ENCODE peak calls at places on chromosomes 16 and 17, in seven cellular contexts. O, J, Q, H, Z, E and V are unnamed samples.

GRCh38 chr17:79778504-79779087 is 648 bp downstream of the CBX2 start:
- DNase-seq in Q (no peak), H (no peak), O (peak), Z (no peak), E (no peak), J (no peak), V (peak)

GRCh38 chr16:30004811-30005242 is 6.0 kb downstream of the DOC2A start:
- DNase-seq in J (no peak), E (no peak), O (peak), Q (no peak), Z (no peak), H (no peak), V (no peak)

GRCh38 chr16:72198641-72199250 is 26.8 kb upstream of the PMFBP1 start:
- DNase-seq in E (no peak), O (no peak), Z (no peak), J (no peak), H (no peak), Q (no peak), V (no peak)

GRCh38 chr16:77700846-77701245 is 21.5 kb upstream of the NUDT7 start:
- DNase-seq in Z (no peak), J (no peak), H (no peak), E (no peak), O (no peak), Q (no peak), V (no peak)

GRCh38 chr17:6035801-6036394 is 34.3 kb upstream of the WSCD1 start:
- DNase-seq in E (no peak), O (no peak), Q (no peak), H (no peak), Z (no peak), J (no peak), V (no peak)

GRCh38 chr17:55133583-55133982 is 131.2 kb upstream of the HLF start:
- DNase-seq in J (no peak), E (no peak), O (no peak), Z (no peak), Q (no peak), H (no peak), V (no peak)

GRCh38 chr16:63938661-63939060 is 1183.2 kb downstream of the CDH11 start:
- DNase-seq in J (no peak), E (no peak), Q (no peak), O (no peak), H (no peak), Z (no peak), V (no peak)

GRCh38 chr16:82603784-82604411 is 22.9 kb upstream of the CDH13 start:
- DNase-seq in E (no peak), H (no peak), Q (no peak), J (no peak), Z (peak), O (no peak), V (peak)

GRCh38 chr17:75110307-75110937 is 653 bp downstream of the ARMC7 start:
- DNase-seq in Z (no peak), J (no peak), O (no peak), H (peak), Q (no peak), E (no peak), V (peak)

GRCh38 chr17:48636177-48637018 is 10.2 kb upstream of the HOXB9 start:
- DNase-seq in H (peak), E (peak), O (peak), Q (no peak), J (no peak), Z (peak), V (peak)

GRCh38 chr16:72812651-72813050 is 235.3 kb downstream of the ZFHX3 start:
- DNase-seq in O (no peak), E (no peak), H (no peak), J (no peak), Q (no peak), Z (no peak), V (no peak)

GRCh38 chr17:77602062-77602746 is 356.3 kb upstream of the TNRC6C start:
- DNase-seq in H (no peak), E (no peak), O (no peak), J (peak), Z (peak), Q (no peak), V (peak)

GRCh38 chr17:20302191-20302917 is 165.0 kb downstream of the LGALS9B start:
- DNase-seq in Z (no peak), E (peak), J (no peak), Q (no peak), O (no peak), H (no peak), V (peak)

GRCh38 chr16:72172105-72173034 is at the start of gene PMFBP1:
- DNase-seq in E (peak), H (no peak), O (peak), J (no peak), Z (peak), Q (peak), V (peak)

GRCh38 chr17:59785091-59785799 is 77.8 kb downstream of the VMP1 start:
- DNase-seq in H (peak), Z (no peak), J (no peak), E (no peak), O (no peak), Q (no peak), V (no peak)

GRCh38 chr16:4675864-4676786 is 17.2 kb upstream of the NUDT16L1 start:
- DNase-seq in Z (no peak), H (peak), E (no peak), O (no peak), J (no peak), Q (no peak), V (no peak)

GRCh38 chr16:11208916-11209665 is 46.9 kb downstream of the SOCS1 start:
- DNase-seq in Q (no peak), Z (no peak), J (no peak), H (no peak), O (no peak), E (no peak), V (no peak)

GRCh38 chr17:50661795-50662391 is 27.2 kb downstream of the ABCC3 start:
- DNase-seq in J (no peak), O (no peak), H (no peak), Z (peak), Q (no peak), E (peak), V (peak)

GRCh38 chr17:42347198-42347597 is 41.0 kb downstream of the STAT3 start:
- DNase-seq in Z (peak), H (no peak), O (no peak), J (no peak), E (no peak), Q (no peak), V (no peak)

GRCh38 chr16:28168991-28169554 is 42.7 kb downstream of the XPO6 start:
- DNase-seq in J (no peak), H (no peak), E (no peak), Z (no peak), O (no peak), Q (no peak), V (no peak)

GRCh38 chr17:17537311-17538099 is 41.3 kb upstream of the RASD1 start:
- DNase-seq in H (no peak), O (no peak), Q (no peak), E (no peak), Z (no peak), J (no peak), V (no peak)

GRCh38 chr17:82065638-82066303 is at the start of gene DUS1L:
- DNase-seq in J (peak), Z (peak), E (peak), O (peak), Q (peak), H (peak), V (peak)

GRCh38 chr17:58402679-58403078 is 14.7 kb downstream of the RNF43 start:
- DNase-seq in O (no peak), E (no peak), Z (peak), Q (no peak), J (no peak), H (no peak), V (no peak)

GRCh38 chr17:726331-726919 is 6.0 kb upstream of the TLCD3A start:
- DNase-seq in Q (no peak), O (no peak), J (peak), Z (no peak), H (no peak), E (no peak), V (no peak)

GRCh38 chr17:64130559-64131001 is 636 bp upstream of the ERN1 start:
- DNase-seq in E (no peak), J (peak), Q (peak), Z (peak), H (no peak), O (no peak), V (peak)

GRCh38 chr17:1420163-1420562 is 20.1 kb upstream of the YWHAE start:
- DNase-seq in O (no peak), H (no peak), Z (no peak), E (no peak), J (no peak), Q (no peak), V (no peak)

GRCh38 chr17:42272162-42272561 is 4.0 kb downstream of the STAT5B start:
- DNase-seq in Z (no peak), H (no peak), J (no peak), E (no peak), Q (no peak), O (no peak), V (no peak)

GRCh38 chr17:7912927-7913524 is 3.1 kb downstream of the RNF227 start:
- DNase-seq in O (peak), E (peak), J (no peak), H (peak), Q (peak), Z (peak), V (peak)

GRCh38 chr16:81263470-81264200 is 25.1 kb downstream of the BCO1 start:
- DNase-seq in Z (no peak), O (no peak), E (no peak), Q (no peak), J (no peak), H (no peak), V (no peak)

GRCh38 chr16:11100239-11100750 is 155.7 kb downstream of the SOCS1 start:
- DNase-seq in Q (no peak), Z (peak), J (peak), E (no peak), O (peak), H (peak), V (no peak)